ENCODE peak calls at places on chromosomes 1 and 21, in eight cellular contexts. K, H, X, C, F, G, J and R are unnamed samples. For H3K9me3 and H3K4me1, the result is how much of the 10 kb centered on the place peaks cover.

GRCh38 chr1:64655861-64656260 is 89.0 kb upstream of the RAVER2 start:
- DNase-seq in K (no peak), H (no peak), X (no peak), C (no peak), F (no peak), G (no peak), J (no peak), R (no peak)

GRCh38 chr1:242467556-242468145 is 56.8 kb downstream of the PLD5 start:
- DNase-seq in K (no peak), H (peak), X (no peak), C (peak), F (peak), G (peak), J (no peak), R (peak)

GRCh38 chr1:154186177-154186576 is 5.7 kb downstream of the TPM3 start:
- DNase-seq in K (no peak), H (peak), X (peak), C (no peak), F (no peak), G (peak), J (no peak), R (no peak)

GRCh38 chr21:15309022-15309590 is 244.3 kb upstream of the NRIP1 start:
- DNase-seq in K (no peak), H (no peak), X (no peak), C (no peak), F (no peak), G (no peak), J (no peak), R (no peak)

GRCh38 chr21:29403291-29403690 is 104.6 kb downstream of the BACH1 start:
- DNase-seq in K (no peak), H (peak), X (no peak), C (no peak), F (no peak), G (no peak), J (no peak), R (no peak)

GRCh38 chr1:101086783-101087182 is 61.2 kb upstream of the DPH5 start:
- DNase-seq in K (no peak), H (peak), X (no peak), C (no peak), F (no peak), G (no peak), J (no peak), R (no peak)

GRCh38 chr1:26468911-26469310 is 3.3 kb upstream of the HMGN2 start:
- DNase-seq in K (peak), H (no peak), X (no peak), C (no peak), F (no peak), G (no peak), J (no peak), R (peak)

GRCh38 chr1:158177705-158178450 is 2.8 kb upstream of the CD1D start:
- DNase-seq in K (peak), H (peak), X (no peak), C (peak), F (peak), G (peak), J (peak), R (peak)

GRCh38 chr1:233364026-233364425 is 36.5 kb downstream of the MAP3K21 start:
- DNase-seq in K (no peak), H (no peak), X (no peak), C (no peak), F (no peak), G (no peak), J (no peak), R (no peak)

GRCh38 chr1:160781129-160781808 is 14.7 kb upstream of the LY9 start:
- DNase-seq in K (no peak), H (no peak), X (no peak), C (no peak), F (no peak), G (no peak), J (no peak), R (no peak)

GRCh38 chr1:197197430-197197997 is 51.0 kb upstream of the ASPM start:
- DNase-seq in K (no peak), H (no peak), X (no peak), C (no peak), F (no peak), G (no peak), J (no peak), R (no peak)
- H3K4me3 ChIP-seq in K (no peak), H (no peak), X (no peak), C (no peak), F (peak), G (peak), J (peak), R (peak)

GRCh38 chr1:79773385-79773784 is 766.9 kb upstream of the ADGRL4 start:
- DNase-seq in K (no peak), H (no peak), X (no peak), C (no peak), F (no peak), G (no peak), J (no peak), R (no peak)
- H3K9me3 ChIP-seq in K (under half), H (under half), X (under half), C (under half), F (under half), G (under half), J (under half), R (under half)

GRCh38 chr1:54404939-54405880 is 984 bp downstream of the SSBP3 start:
- DNase-seq in K (peak), H (no peak), X (no peak), C (no peak), F (no peak), G (peak), J (no peak), R (peak)
- H3K4me1 ChIP-seq in K (under half), H (under half), X (under half), C (under half), F (under half), G (half or more), J (under half), R (half or more)

DNA sequence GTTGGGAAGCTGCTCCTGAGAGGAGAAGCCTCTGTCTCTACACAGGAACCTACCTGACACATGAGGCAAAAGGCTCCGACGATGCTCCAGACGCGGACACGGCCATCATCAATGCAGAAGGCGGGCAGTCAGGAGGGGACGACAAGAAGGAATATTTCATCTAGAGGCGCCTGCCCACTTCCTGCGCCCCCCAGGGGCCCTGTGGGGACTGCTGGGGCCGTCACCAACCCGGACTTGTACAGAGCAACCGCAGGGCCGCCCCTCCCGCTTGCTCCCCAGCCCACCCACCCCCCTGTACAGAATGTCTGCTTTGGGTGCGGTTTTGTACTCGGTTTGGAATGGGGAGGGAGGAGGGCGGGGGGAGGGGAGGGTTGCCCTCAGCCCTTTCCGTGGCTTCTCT is 3.9 kb upstream of the ACKR1 start:
- DNase-seq in K (no peak), H (no peak), X (no peak), C (no peak), F (no peak), G (no peak), J (no peak), R (no peak)
- H3K4me3 ChIP-seq in K (no peak), H (no peak), X (no peak), C (no peak), F (peak), G (peak), J (no peak), R (peak)

GRCh38 chr1:2962946-2963345 is 58.3 kb upstream of the ACTRT2 start:
- DNase-seq in K (peak), H (no peak), X (no peak), C (no peak), F (no peak), G (no peak), J (no peak), R (no peak)

GRCh38 chr1:2962541-2962940 is 58.7 kb upstream of the ACTRT2 start:
- DNase-seq in K (peak), H (no peak), X (no peak), C (no peak), F (no peak), G (no peak), J (no peak), R (no peak)

GRCh38 chr1:2961081-2961480 is 60.2 kb upstream of the ACTRT2 start:
- DNase-seq in K (peak), H (no peak), X (no peak), C (no peak), F (no peak), G (no peak), J (no peak), R (no peak)

GRCh38 chr1:2962061-2962460 is 59.2 kb upstream of the ACTRT2 start:
- DNase-seq in K (peak), H (no peak), X (no peak), C (no peak), F (no peak), G (no peak), J (no peak), R (no peak)

DNA sequence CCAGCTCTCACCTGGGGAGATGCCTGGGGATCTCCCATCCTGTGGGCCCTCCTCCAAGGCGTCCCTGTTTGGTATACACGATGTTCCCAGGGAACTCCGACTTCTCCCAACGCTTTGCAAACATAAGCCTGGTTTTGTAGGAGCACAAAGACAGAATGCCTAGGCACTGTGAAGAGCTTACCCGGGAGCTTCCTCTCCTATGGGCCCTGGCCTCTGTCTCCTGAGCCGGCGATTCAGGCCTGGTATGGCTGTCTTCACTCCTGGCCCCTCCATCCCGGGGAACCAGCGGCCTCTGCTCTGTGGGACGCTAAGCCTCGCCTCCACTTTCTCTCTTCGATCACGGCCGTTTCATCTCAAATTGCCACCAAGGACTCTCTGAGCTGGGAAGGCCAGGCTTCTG is 59.6 kb upstream of the ACTRT2 start:
- DNase-seq in K (peak), H (no peak), X (no peak), C (no peak), F (no peak), G (no peak), J (no peak), R (no peak)
- H3K9me3 ChIP-seq in K (under half), H (half or more), X (under half), C (under half), F (under half), G (under half), J (under half), R (under half)

GRCh38 chr1:6040859-6041415 is 4.8 kb upstream of the KCNAB2 start:
- DNase-seq in K (peak), H (no peak), X (no peak), C (no peak), F (no peak), G (no peak), J (no peak), R (no peak)
- H3K4me1 ChIP-seq in K (under half), H (under half), X (under half), C (under half), F (under half), G (under half), J (under half), R (under half)

GRCh38 chr1:226310123-226310540 is 1.2 kb upstream of the LIN9 start:
- DNase-seq in K (no peak), H (no peak), X (no peak), C (no peak), F (no peak), G (no peak), J (no peak), R (no peak)
- H3K4me3 ChIP-seq in K (peak), H (no peak), X (no peak), C (no peak), F (peak), G (peak), J (peak), R (peak)

GRCh38 chr1:31479801-31480200 is 66.8 kb downstream of the SERINC2 start:
- DNase-seq in K (no peak), H (peak), X (no peak), C (no peak), F (no peak), G (no peak), J (no peak), R (no peak)

GRCh38 chr1:31482478-31483011 is 69.5 kb downstream of the SERINC2 start:
- DNase-seq in K (no peak), H (no peak), X (no peak), C (no peak), F (no peak), G (no peak), J (no peak), R (no peak)

GRCh38 chr1:31478167-31478566 is 65.2 kb downstream of the SERINC2 start:
- DNase-seq in K (no peak), H (no peak), X (no peak), C (no peak), F (no peak), G (no peak), J (no peak), R (no peak)

GRCh38 chr1:31476891-31477846 is 64.2 kb downstream of the SERINC2 start:
- DNase-seq in K (no peak), H (no peak), X (no peak), C (no peak), F (no peak), G (no peak), J (no peak), R (no peak)
- H3K9me3 ChIP-seq in K (under half), H (under half), X (under half), C (under half), F (under half), G (under half), J (under half), R (under half)

GRCh38 chr1:1121611-1122077 is 5.8 kb upstream of the C1orf159 start:
- DNase-seq in K (peak), H (no peak), X (no peak), C (no peak), F (no peak), G (no peak), J (no peak), R (no peak)
- H3K4me1 ChIP-seq in K (under half), H (under half), X (under half), C (under half), F (under half), G (under half), J (under half), R (under half)